ENCODE peak calls at places on chromosome 4, in seven cellular contexts. X, B, F, Q, U, V and T are unnamed samples.

GRCh38 chr4:183154701-183155391 is 55.8 kb downstream of the WWC2 start:
- DNase-seq in V (no peak), B (no peak), Q (no peak), F (no peak), U (peak), X (no peak), T (no peak)

GRCh38 chr4:107974523-107974922 is 15.2 kb upstream of the HADH start:
- DNase-seq in B (no peak), Q (no peak), V (no peak), F (no peak), U (no peak), X (no peak), T (no peak)

GRCh38 chr4:145153904-145154298 is 26.5 kb downstream of the OTUD4 start:
- DNase-seq in F (no peak), X (no peak), V (no peak), U (no peak), B (no peak), Q (no peak), T (no peak)

GRCh38 chr4:2995546-2996265 is 32.3 kb downstream of the GRK4 start:
- DNase-seq in B (no peak), V (no peak), Q (no peak), F (no peak), X (no peak), U (no peak), T (no peak)

GRCh38 chr4:11698033-11698432 is 269.3 kb upstream of the HS3ST1 start:
- DNase-seq in V (no peak), X (no peak), U (no peak), Q (no peak), B (no peak), F (no peak), T (no peak)

GRCh38 chr4:86816463-86817107 is 32.6 kb downstream of the SLC10A6 start:
- DNase-seq in F (no peak), Q (no peak), X (no peak), U (peak), V (no peak), B (no peak), T (no peak)

GRCh38 chr4:148090503-148091476 is 351.4 kb downstream of the NR3C2 start:
- DNase-seq in V (no peak), B (no peak), X (no peak), Q (no peak), U (no peak), F (peak), T (no peak)

GRCh38 chr4:26687728-26688127 is 103.8 kb downstream of the TBC1D19 start:
- DNase-seq in X (no peak), U (no peak), V (no peak), F (no peak), B (peak), Q (no peak), T (peak)

GRCh38 chr4:84501197-84501492 is 2.1 kb upstream of the NKX6-1 start:
- DNase-seq in V (no peak), F (no peak), U (no peak), X (no peak), Q (no peak), B (no peak), T (no peak)

GRCh38 chr4:111952708-111953107 is 192.5 kb upstream of the FAM241A start:
- DNase-seq in V (no peak), Q (no peak), B (no peak), F (no peak), X (no peak), U (no peak), T (no peak)

GRCh38 chr4:22363071-22363470 is 152.8 kb downstream of the ADGRA3 start:
- DNase-seq in V (no peak), Q (no peak), U (no peak), F (no peak), X (no peak), B (no peak), T (no peak)

DNA sequence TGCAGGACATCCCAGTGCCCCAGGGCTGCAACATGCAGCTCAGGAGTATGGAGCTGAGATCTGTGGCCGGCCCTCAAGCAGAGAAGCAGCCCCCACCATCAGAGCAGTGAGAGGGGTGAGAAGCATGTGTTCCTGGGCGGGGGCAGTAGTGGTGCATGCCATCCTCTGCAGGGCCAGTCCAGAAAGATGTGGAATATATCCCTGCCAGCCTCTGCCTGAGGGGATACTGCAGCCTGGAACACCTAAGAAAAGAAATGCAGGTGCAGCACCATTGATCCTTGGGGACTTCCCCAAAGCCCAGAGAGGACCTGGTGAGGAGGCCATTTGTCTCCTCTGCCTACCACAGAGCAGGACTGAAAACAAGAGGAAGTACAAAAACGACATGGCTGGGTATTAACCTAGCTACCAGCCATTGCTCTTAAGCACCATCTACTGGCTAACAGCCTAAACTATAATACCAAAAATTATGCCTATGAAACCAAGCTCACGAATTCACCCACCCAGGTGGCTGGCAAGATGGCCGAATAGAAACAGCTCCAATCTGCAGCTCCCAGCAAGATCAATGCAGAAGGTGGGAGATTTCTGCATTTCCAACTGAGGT is 158.8 kb downstream of the ADGRA3 start:
- DNase-seq in X (no peak), Q (no peak), V (no peak), U (peak), F (no peak), B (no peak), T (peak)
- TF ChIP-seq CTCF in X (peak), Q (no peak), V (peak), U (peak), F (no peak), B (peak), T (peak)

GRCh38 chr4:16262188-16262587 is 35.9 kb upstream of the TAPT1 start:
- DNase-seq in U (no peak), X (no peak), V (no peak), F (no peak), B (no peak), Q (no peak), T (no peak)
- H3K27ac ChIP-seq in U (no peak), X (no peak), V (no peak), F (no peak), B (no peak), Q (no peak), T (no peak)

GRCh38 chr4:13653356-13653755 is 25.8 kb upstream of the BOD1L1 start:
- DNase-seq in X (no peak), B (no peak), U (no peak), V (no peak), Q (no peak), F (no peak), T (no peak)

GRCh38 chr4:13654158-13654797 is 26.8 kb upstream of the BOD1L1 start:
- DNase-seq in F (peak), U (peak), V (no peak), Q (no peak), B (no peak), X (peak), T (peak)

GRCh38 chr4:13659341-13660070 is 32.0 kb upstream of the BOD1L1 start:
- DNase-seq in U (no peak), V (no peak), X (no peak), B (no peak), F (no peak), Q (no peak), T (no peak)

GRCh38 chr4:13656569-13656988 is 29.1 kb upstream of the BOD1L1 start:
- DNase-seq in V (peak), F (no peak), U (peak), B (peak), X (peak), Q (no peak), T (peak)

DNA sequence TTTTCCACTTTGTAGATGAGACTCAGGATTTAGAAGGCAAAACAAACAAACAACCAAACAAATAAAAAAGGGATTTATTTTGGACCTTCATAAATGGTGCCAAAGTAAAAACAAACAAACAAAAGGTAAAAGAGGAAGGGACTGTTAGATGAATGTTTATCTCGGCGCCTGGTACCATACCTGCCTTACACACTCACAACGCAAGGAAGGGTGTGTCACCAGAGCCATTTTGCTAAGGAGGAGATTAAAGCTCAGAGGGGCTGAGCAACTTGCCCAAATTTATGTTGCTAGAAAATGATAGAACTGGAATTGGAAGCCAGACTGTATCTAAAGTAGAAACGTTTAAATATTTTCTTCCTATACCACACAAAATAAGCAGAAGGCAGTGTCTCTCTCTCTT is 29.5 kb upstream of the BOD1L1 start:
- DNase-seq in F (no peak), U (no peak), B (no peak), X (no peak), Q (no peak), V (no peak), T (no peak)
- H3K4me3 ChIP-seq in F (no peak), U (peak), B (peak), X (no peak), Q (no peak), V (peak), T (peak)

GRCh38 chr4:155796031-155796430 is 37.2 kb downstream of the GUCY1B1 start:
- DNase-seq in F (no peak), B (no peak), U (peak), Q (peak), V (no peak), X (no peak), T (peak)

GRCh38 chr4:155799794-155800123 is 40.9 kb downstream of the GUCY1B1 start:
- DNase-seq in X (no peak), B (no peak), Q (no peak), V (no peak), F (no peak), U (no peak), T (no peak)

GRCh38 chr4:155789391-155789790 is 30.6 kb downstream of the GUCY1B1 start:
- DNase-seq in V (no peak), Q (no peak), U (no peak), X (no peak), F (no peak), B (no peak), T (no peak)

GRCh38 chr4:155799106-155799793 is 40.4 kb downstream of the GUCY1B1 start:
- DNase-seq in B (no peak), X (no peak), V (no peak), U (no peak), Q (no peak), F (no peak), T (no peak)

GRCh38 chr4:155794589-155794988 is 35.8 kb downstream of the GUCY1B1 start:
- DNase-seq in Q (no peak), U (no peak), X (no peak), B (no peak), F (no peak), V (no peak), T (no peak)
- TF ChIP-seq CTCF in Q (no peak), U (no peak), X (no peak), B (no peak), F (no peak), V (no peak), T (no peak)

DNA sequence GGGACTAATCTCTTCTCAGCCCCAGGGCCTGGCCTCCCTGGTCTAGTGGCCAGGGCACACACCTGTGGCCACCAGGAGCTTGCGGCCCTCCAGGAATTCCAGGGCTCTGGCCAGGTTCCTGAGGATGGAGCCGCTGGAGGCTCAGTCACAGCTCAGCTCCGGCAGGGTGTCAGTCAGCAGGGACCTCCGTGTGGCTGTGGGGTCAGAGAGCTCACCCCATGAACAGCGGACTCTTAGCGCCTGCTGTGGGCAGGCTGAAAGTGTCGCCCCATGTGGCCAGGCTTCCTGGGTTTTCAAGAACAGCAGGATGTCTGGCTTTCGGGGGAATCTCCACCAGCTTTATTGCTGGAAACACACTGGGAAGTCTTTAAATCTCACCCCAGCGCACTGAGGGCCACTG is 19.3 kb upstream of the SH3TC1 start:
- DNase-seq in U (no peak), Q (no peak), V (no peak), B (no peak), F (no peak), X (no peak), T (no peak)
- H3K27ac ChIP-seq in U (no peak), Q (no peak), V (no peak), B (no peak), F (no peak), X (no peak), T (no peak)

GRCh38 chr4:184287697-184288255 is 70.1 kb upstream of the ENPP6 start:
- DNase-seq in Q (no peak), V (no peak), F (no peak), U (peak), X (peak), B (peak), T (peak)

GRCh38 chr4:184292465-184292867 is 74.8 kb upstream of the ENPP6 start:
- DNase-seq in U (no peak), V (no peak), X (peak), B (no peak), F (no peak), Q (no peak), T (no peak)

GRCh38 chr4:184289179-184289535 is 71.5 kb upstream of the ENPP6 start:
- DNase-seq in F (no peak), Q (no peak), B (no peak), V (no peak), U (no peak), X (no peak), T (no peak)

GRCh38 chr4:184286346-184286745 is 68.7 kb upstream of the ENPP6 start:
- DNase-seq in B (no peak), V (no peak), U (no peak), X (no peak), Q (no peak), F (no peak), T (no peak)

DNA sequence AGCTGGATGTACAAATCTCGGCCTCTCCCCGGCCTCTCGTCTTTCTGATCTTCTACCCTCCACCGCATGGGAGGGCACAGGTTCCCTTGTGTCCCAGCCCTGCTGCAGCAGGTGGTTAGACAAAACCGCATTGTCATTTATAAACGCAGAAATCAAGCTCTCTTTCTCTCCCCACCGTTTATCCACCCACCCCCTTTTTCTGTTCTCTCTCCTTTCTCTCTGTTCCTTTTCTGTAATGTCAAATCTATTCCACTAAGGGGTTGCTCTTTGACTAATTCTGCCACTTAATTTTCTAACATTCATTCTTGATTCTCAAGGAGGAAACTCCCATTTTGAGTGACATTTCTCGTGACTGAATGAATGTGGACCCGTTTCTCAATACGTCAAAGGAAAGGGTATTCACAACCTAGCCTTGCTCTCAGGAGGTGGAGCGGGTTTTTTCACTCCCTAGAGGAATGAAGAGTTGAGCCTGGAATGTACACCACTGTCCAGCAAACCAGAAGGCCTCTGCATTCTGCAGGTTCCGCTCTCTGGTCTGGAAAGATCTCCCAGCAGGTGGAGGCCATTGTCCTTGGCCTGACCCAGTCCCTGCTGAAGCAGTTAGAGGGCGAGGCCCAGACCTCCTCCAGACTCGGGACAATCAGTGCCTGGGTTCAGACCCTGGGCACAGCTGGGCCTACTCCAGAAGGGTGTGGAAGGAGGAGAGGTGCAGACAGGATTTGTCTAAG is 70.9 kb upstream of the ENPP6 start:
- DNase-seq in Q (no peak), U (no peak), V (peak), X (peak), F (no peak), B (no peak), T (no peak)
- H3K4me3 ChIP-seq in Q (no peak), U (no peak), V (peak), X (no peak), F (no peak), B (no peak), T (no peak)

DNA sequence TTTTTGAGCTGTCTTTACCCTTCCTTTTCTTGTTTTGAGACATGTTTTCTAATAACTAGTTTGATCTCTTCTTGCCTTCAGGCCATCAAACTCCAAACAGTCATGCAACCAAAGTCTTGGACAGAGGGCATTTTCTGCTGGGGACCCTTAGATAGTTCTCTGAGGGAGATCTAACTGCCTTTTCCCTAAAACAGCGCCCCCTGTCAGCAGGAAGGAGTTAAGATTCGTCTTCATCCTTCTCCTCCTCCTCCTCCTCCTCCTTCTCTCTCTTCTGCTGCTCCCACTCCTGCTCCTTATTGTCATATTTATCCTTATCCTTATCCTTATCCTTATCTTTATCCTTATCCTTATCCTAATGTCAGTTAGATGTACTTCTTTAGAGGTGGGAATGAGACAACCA is 417.2 kb downstream of the TRAM1L1 start:
- DNase-seq in F (no peak), X (no peak), V (no peak), Q (no peak), B (no peak), U (no peak), T (no peak)
- TF ChIP-seq CTCF in F (no peak), X (no peak), V (peak), Q (no peak), B (no peak), U (peak), T (peak)

GRCh38 chr4:7190278-7190594 is 2.1 kb upstream of the SORCS2 start:
- DNase-seq in F (no peak), B (no peak), X (no peak), U (no peak), Q (no peak), V (no peak), T (no peak)

GRCh38 chr4:7191546-7192251 is 639 bp upstream of the SORCS2 start:
- DNase-seq in V (no peak), B (no peak), X (no peak), U (no peak), F (peak), Q (no peak), T (no peak)

GRCh38 chr4:7192252-7193039 is at the start of gene SORCS2:
- DNase-seq in F (peak), U (peak), V (no peak), X (peak), Q (no peak), B (no peak), T (peak)

GRCh38 chr4:7189475-7190277 is 2.7 kb upstream of the SORCS2 start:
- DNase-seq in F (no peak), X (no peak), U (peak), B (no peak), Q (no peak), V (no peak), T (no peak)

GRCh38 chr4:7190668-7191545 is 1.4 kb upstream of the SORCS2 start:
- DNase-seq in B (no peak), V (no peak), F (no peak), U (no peak), X (no peak), Q (no peak), T (no peak)
- H3K27ac ChIP-seq in B (no peak), V (no peak), F (no peak), U (no peak), X (no peak), Q (no peak), T (no peak)

GRCh38 chr4:128285085-128286023 is 2.3 kb downstream of the PGRMC2 start:
- DNase-seq in U (peak), V (no peak), F (peak), X (peak), B (no peak), Q (no peak), T (no peak)

GRCh38 chr4:128282516-128282915 is 5.1 kb downstream of the PGRMC2 start:
- DNase-seq in B (no peak), X (no peak), U (no peak), F (no peak), Q (no peak), V (no peak), T (no peak)

GRCh38 chr4:128283071-128283470 is 4.5 kb downstream of the PGRMC2 start:
- DNase-seq in V (no peak), X (no peak), Q (no peak), F (no peak), B (no peak), U (no peak), T (no peak)

GRCh38 chr4:128286474-128287158 is 997 bp downstream of the PGRMC2 start:
- DNase-seq in U (peak), V (no peak), F (no peak), B (no peak), Q (peak), X (peak), T (no peak)

DNA sequence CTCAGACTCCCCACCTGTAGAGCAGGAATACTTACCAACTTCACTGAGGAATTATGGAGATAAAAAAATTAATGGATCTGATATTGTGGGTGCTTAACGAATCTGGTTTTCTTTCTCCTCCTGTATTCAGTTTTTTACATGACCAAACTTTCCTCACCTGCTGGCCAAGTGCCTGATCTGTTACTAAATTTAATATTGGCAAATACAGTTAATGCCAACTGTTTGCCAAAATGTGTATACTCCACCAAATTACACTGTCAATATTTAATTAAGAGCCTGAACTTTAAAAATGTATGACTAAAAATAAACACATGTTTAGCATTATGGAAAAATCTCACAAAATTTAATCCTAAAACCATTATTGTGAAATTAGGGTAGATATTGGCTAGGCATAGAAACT is 3.3 kb downstream of the PGRMC2 start:
- DNase-seq in B (no peak), V (no peak), X (no peak), F (no peak), U (no peak), Q (no peak), T (no peak)
- H3K4me3 ChIP-seq in B (peak), V (peak), X (peak), F (no peak), U (peak), Q (no peak), T (peak)

GRCh38 chr4:177250056-177250696 is 59.5 kb upstream of the NEIL3 start:
- DNase-seq in Q (peak), B (peak), U (peak), F (peak), V (no peak), X (peak), T (peak)
- TF ChIP-seq CTCF in Q (peak), B (peak), U (peak), F (peak), V (peak), X (peak), T (peak)